ENCODE peak calls at places on chromosome X, in seven cellular contexts. One of them, this sample, is unnamed.

GRCh38 chrX:18681996-18682395 is 10.1 kb upstream of the RS1 start:
- DNase-seq in A549: no peak
- DNase-seq in ovary: no peak
- DNase-seq in tibial nerve: no peak
- DNase-seq in suprapubic skin: no peak
- DNase-seq in stomach: no peak
- DNase-seq in HepG2: no peak
- DNase-seq in this sample: no peak

GRCh38 chrX:124497386-124497785 is 151.0 kb downstream of the SH2D1A start:
- DNase-seq in A549: no peak
- DNase-seq in ovary: no peak
- DNase-seq in tibial nerve: no peak
- DNase-seq in suprapubic skin: no peak
- DNase-seq in stomach: no peak
- DNase-seq in HepG2: no peak
- DNase-seq in this sample: no peak

GRCh38 chrX:79161655-79162054 is 17.2 kb downstream of the GPR174 start:
- DNase-seq in A549: no peak
- DNase-seq in ovary: no peak
- DNase-seq in tibial nerve: no peak
- DNase-seq in suprapubic skin: no peak
- DNase-seq in stomach: no peak
- DNase-seq in HepG2: no peak
- DNase-seq in this sample: no peak

GRCh38 chrX:77087529-77088169 is 359.5 kb upstream of the FGF16 start:
- DNase-seq in A549: peak
- DNase-seq in ovary: no peak
- DNase-seq in tibial nerve: peak
- DNase-seq in suprapubic skin: no peak
- DNase-seq in stomach: no peak
- DNase-seq in HepG2: peak
- DNase-seq in this sample: no peak

GRCh38 chrX:17967888-17968287 is 106.8 kb upstream of the RAI2 start:
- DNase-seq in A549: no peak
- DNase-seq in ovary: no peak
- DNase-seq in tibial nerve: no peak
- DNase-seq in suprapubic skin: no peak
- DNase-seq in stomach: peak
- DNase-seq in HepG2: no peak
- DNase-seq in this sample: no peak

GRCh38 chrX:123807825-123808416 is 51.9 kb upstream of the XIAP start:
- DNase-seq in A549: no peak
- DNase-seq in ovary: no peak
- DNase-seq in tibial nerve: no peak
- DNase-seq in suprapubic skin: no peak
- DNase-seq in stomach: no peak
- DNase-seq in HepG2: no peak
- DNase-seq in this sample: no peak

GRCh38 chrX:45697591-45697990 is 496.9 kb upstream of the DIPK2B start:
- DNase-seq in A549: peak
- DNase-seq in ovary: no peak
- DNase-seq in tibial nerve: no peak
- DNase-seq in suprapubic skin: no peak
- DNase-seq in stomach: no peak
- DNase-seq in HepG2: no peak
- DNase-seq in this sample: no peak

GRCh38 chrX:350534-351321 is 32.1 kb upstream of the GTPBP6 start:
- DNase-seq in A549: no peak
- DNase-seq in ovary: no peak
- DNase-seq in tibial nerve: no peak
- DNase-seq in suprapubic skin: no peak
- DNase-seq in stomach: no peak
- DNase-seq in HepG2: no peak
- DNase-seq in this sample: no peak

GRCh38 chrX:24241822-24242648 is 71.8 kb downstream of the SUPT20HL2 start:
- DNase-seq in A549: peak
- DNase-seq in ovary: no peak
- DNase-seq in tibial nerve: no peak
- DNase-seq in suprapubic skin: no peak
- DNase-seq in stomach: no peak
- DNase-seq in HepG2: peak
- DNase-seq in this sample: no peak

GRCh38 chrX:135518161-135518560 is 2.3 kb upstream of the INTS6L start:
- DNase-seq in A549: no peak
- DNase-seq in ovary: no peak
- DNase-seq in tibial nerve: no peak
- DNase-seq in suprapubic skin: no peak
- DNase-seq in stomach: no peak
- DNase-seq in HepG2: no peak
- DNase-seq in this sample: no peak

GRCh38 chrX:121030083-121030482 is 17.3 kb upstream of the GLUD2 start:
- DNase-seq in A549: no peak
- DNase-seq in ovary: no peak
- DNase-seq in tibial nerve: no peak
- DNase-seq in suprapubic skin: no peak
- DNase-seq in stomach: no peak
- DNase-seq in HepG2: no peak
- DNase-seq in this sample: no peak

GRCh38 chrX:67607436-67607835 is 63.6 kb downstream of the AR start:
- DNase-seq in A549: no peak
- DNase-seq in ovary: no peak
- DNase-seq in tibial nerve: no peak
- DNase-seq in suprapubic skin: no peak
- DNase-seq in stomach: no peak
- DNase-seq in HepG2: no peak
- DNase-seq in this sample: no peak

GRCh38 chrX:134251241-134251640 is 14.3 kb downstream of the CCDC160 start:
- DNase-seq in A549: no peak
- DNase-seq in ovary: no peak
- DNase-seq in tibial nerve: no peak
- DNase-seq in suprapubic skin: no peak
- DNase-seq in stomach: no peak
- DNase-seq in HepG2: no peak
- DNase-seq in this sample: no peak

GRCh38 chrX:1172496-1172895 is 40.0 kb downstream of the CRLF2 start:
- DNase-seq in A549: no peak
- DNase-seq in ovary: no peak
- DNase-seq in tibial nerve: no peak
- DNase-seq in suprapubic skin: no peak
- DNase-seq in stomach: no peak
- DNase-seq in HepG2: no peak
- DNase-seq in this sample: peak

GRCh38 chrX:84168574-84168973 is 19.4 kb downstream of the RPS6KA6 start:
- DNase-seq in A549: peak
- DNase-seq in ovary: no peak
- DNase-seq in tibial nerve: no peak
- DNase-seq in suprapubic skin: no peak
- DNase-seq in stomach: no peak
- DNase-seq in HepG2: no peak
- DNase-seq in this sample: no peak

GRCh38 chrX:43633081-43633480 is 23.0 kb upstream of the MAOA start:
- DNase-seq in A549: no peak
- DNase-seq in ovary: no peak
- DNase-seq in tibial nerve: no peak
- DNase-seq in suprapubic skin: no peak
- DNase-seq in stomach: no peak
- DNase-seq in HepG2: no peak
- DNase-seq in this sample: no peak

GRCh38 chrX:103347682-103348397 is 8.5 kb upstream of the TCEAL9 start:
- DNase-seq in A549: no peak
- DNase-seq in ovary: no peak
- DNase-seq in tibial nerve: no peak
- DNase-seq in suprapubic skin: no peak
- DNase-seq in stomach: no peak
- DNase-seq in HepG2: no peak
- DNase-seq in this sample: no peak

GRCh38 chrX:150572206-150572605 is 3.8 kb downstream of the MTM1 start:
- DNase-seq in A549: no peak
- DNase-seq in ovary: no peak
- DNase-seq in tibial nerve: no peak
- DNase-seq in suprapubic skin: no peak
- DNase-seq in stomach: no peak
- DNase-seq in HepG2: no peak
- DNase-seq in this sample: no peak

GRCh38 chrX:9285342-9285771 is 179.5 kb upstream of the TBL1X start:
- DNase-seq in A549: no peak
- DNase-seq in ovary: no peak
- DNase-seq in tibial nerve: no peak
- DNase-seq in suprapubic skin: no peak
- DNase-seq in stomach: no peak
- DNase-seq in HepG2: no peak
- DNase-seq in this sample: no peak

DNA sequence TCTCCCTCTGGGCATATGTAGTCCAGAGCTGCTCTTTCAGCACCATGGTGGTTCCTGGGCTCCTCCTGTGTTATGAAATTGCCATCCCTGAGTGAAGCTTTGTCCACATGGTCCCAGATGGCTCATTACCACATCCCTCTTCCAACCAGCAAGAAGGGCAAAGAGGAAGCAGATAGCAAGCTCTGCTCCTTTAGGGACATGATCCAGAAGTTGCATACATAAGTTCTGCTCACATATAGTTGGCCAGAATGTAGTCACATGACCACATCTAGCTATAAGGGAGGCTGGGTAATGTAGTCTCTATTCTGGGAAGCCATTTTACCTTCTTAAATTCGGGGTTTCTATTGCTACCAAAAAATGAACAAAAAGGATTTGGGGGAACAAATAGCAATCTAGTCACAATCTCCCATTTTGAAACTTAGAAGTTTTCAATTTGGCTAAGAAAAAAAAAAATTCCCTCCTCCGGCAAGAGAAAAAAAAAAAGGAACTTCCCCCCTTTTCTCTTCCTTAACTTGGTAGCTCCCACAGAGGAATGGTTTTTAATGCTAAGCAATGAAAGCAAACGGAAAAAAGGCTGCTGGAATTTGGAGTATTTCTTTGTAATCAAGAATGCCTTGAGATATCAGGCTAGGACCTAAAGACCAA is 88.2 kb upstream of the USP9X start:
- DNase-seq in A549: peak
- DNase-seq in ovary: no peak
- DNase-seq in tibial nerve: peak
- DNase-seq in suprapubic skin: no peak
- DNase-seq in stomach: no peak
- DNase-seq in HepG2: peak
- DNase-seq in this sample: no peak
- TF ChIP-seq POLR2A in A549: no peak
- TF ChIP-seq POLR2A in ovary: no peak
- TF ChIP-seq POLR2A in tibial nerve: no peak
- TF ChIP-seq POLR2A in suprapubic skin: no peak
- TF ChIP-seq POLR2A in stomach: no peak
- TF ChIP-seq POLR2A in HepG2: no peak
- TF ChIP-seq POLR2A in this sample: no peak

GRCh38 chrX:139739138-139739537 is 31.2 kb upstream of the MCF2 start:
- DNase-seq in A549: no peak
- DNase-seq in ovary: no peak
- DNase-seq in tibial nerve: no peak
- DNase-seq in suprapubic skin: no peak
- DNase-seq in stomach: no peak
- DNase-seq in HepG2: no peak
- DNase-seq in this sample: no peak
- TF ChIP-seq EP300 in A549: no peak
- TF ChIP-seq EP300 in ovary: no peak
- TF ChIP-seq EP300 in tibial nerve: no peak
- TF ChIP-seq EP300 in suprapubic skin: no peak
- TF ChIP-seq EP300 in stomach: no peak
- TF ChIP-seq EP300 in HepG2: no peak
- TF ChIP-seq EP300 in this sample: no peak

DNA sequence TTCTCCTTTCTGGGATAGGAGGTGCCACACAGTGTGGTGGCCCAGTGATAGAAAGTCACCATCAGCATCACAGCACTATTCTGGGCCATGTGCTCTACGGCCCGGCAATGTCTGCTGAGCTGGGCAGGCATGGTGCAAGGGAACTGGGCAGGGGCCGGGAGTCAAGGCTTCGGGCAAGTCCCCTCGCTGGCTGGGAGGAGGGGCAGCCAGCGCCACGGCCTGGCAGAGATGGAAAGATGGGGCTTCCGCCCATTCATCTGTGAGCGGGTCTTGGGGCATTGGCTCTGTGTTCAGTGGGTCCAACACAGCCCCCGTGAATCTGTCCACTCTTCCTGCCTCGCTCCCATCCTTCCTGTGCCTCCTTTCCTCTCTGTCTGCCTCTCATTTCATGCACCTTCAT is 7.1 kb upstream of the ATP2B3 start:
- DNase-seq in A549: no peak
- DNase-seq in ovary: no peak
- DNase-seq in tibial nerve: no peak
- DNase-seq in suprapubic skin: no peak
- DNase-seq in stomach: no peak
- DNase-seq in HepG2: no peak
- DNase-seq in this sample: no peak
- TF ChIP-seq POLR2A in A549: no peak
- TF ChIP-seq POLR2A in ovary: no peak
- TF ChIP-seq POLR2A in tibial nerve: no peak
- TF ChIP-seq POLR2A in suprapubic skin: no peak
- TF ChIP-seq POLR2A in stomach: no peak
- TF ChIP-seq POLR2A in HepG2: no peak
- TF ChIP-seq POLR2A in this sample: no peak

GRCh38 chrX:82756272-82756671 is 751.8 kb upstream of the POU3F4 start:
- DNase-seq in A549: no peak
- DNase-seq in ovary: no peak
- DNase-seq in tibial nerve: no peak
- DNase-seq in suprapubic skin: no peak
- DNase-seq in stomach: no peak
- DNase-seq in HepG2: no peak
- DNase-seq in this sample: no peak
- TF ChIP-seq EP300 in A549: no peak
- TF ChIP-seq EP300 in ovary: no peak
- TF ChIP-seq EP300 in tibial nerve: no peak
- TF ChIP-seq EP300 in suprapubic skin: no peak
- TF ChIP-seq EP300 in stomach: no peak
- TF ChIP-seq EP300 in HepG2: no peak
- TF ChIP-seq EP300 in this sample: no peak

GRCh38 chrX:119643696-119644095 is 37.5 kb upstream of the NKRF start:
- DNase-seq in A549: no peak
- DNase-seq in ovary: no peak
- DNase-seq in tibial nerve: no peak
- DNase-seq in suprapubic skin: no peak
- DNase-seq in stomach: no peak
- DNase-seq in HepG2: no peak
- DNase-seq in this sample: no peak

GRCh38 chrX:119647089-119647488 is 40.9 kb upstream of the NKRF start:
- DNase-seq in A549: no peak
- DNase-seq in ovary: no peak
- DNase-seq in tibial nerve: no peak
- DNase-seq in suprapubic skin: no peak
- DNase-seq in stomach: no peak
- DNase-seq in HepG2: no peak
- DNase-seq in this sample: no peak

GRCh38 chrX:119646515-119646914 is 40.3 kb upstream of the NKRF start:
- DNase-seq in A549: no peak
- DNase-seq in ovary: no peak
- DNase-seq in tibial nerve: no peak
- DNase-seq in suprapubic skin: no peak
- DNase-seq in stomach: no peak
- DNase-seq in HepG2: no peak
- DNase-seq in this sample: no peak

GRCh38 chrX:119648421-119648775 is 42.2 kb upstream of the NKRF start:
- DNase-seq in A549: no peak
- DNase-seq in ovary: no peak
- DNase-seq in tibial nerve: no peak
- DNase-seq in suprapubic skin: no peak
- DNase-seq in stomach: no peak
- DNase-seq in HepG2: no peak
- DNase-seq in this sample: no peak

GRCh38 chrX:119647552-119648420 is 41.6 kb upstream of the NKRF start:
- DNase-seq in A549: no peak
- DNase-seq in ovary: no peak
- DNase-seq in tibial nerve: no peak
- DNase-seq in suprapubic skin: no peak
- DNase-seq in stomach: no peak
- DNase-seq in HepG2: no peak
- DNase-seq in this sample: no peak
- TF ChIP-seq POLR2A in A549: no peak
- TF ChIP-seq POLR2A in ovary: no peak
- TF ChIP-seq POLR2A in tibial nerve: no peak
- TF ChIP-seq POLR2A in suprapubic skin: no peak
- TF ChIP-seq POLR2A in stomach: no peak
- TF ChIP-seq POLR2A in HepG2: no peak
- TF ChIP-seq POLR2A in this sample: no peak

This sample was measured in esophagus muscularis mucosa.